ENCODE peak calls at places on chromosomes 5 and 9, in nine cellular contexts. Q is OCI-LY7; U is esophagus squamous epithelium; F is AG04449; A is CD8-positive, alpha-beta T cell; B is hepatocyte; S is naive thymus-derived CD4-positive, alpha-beta T cell; E is HepG2; D is astrocyte of the spinal cord. L is an unnamed sample.

GRCh38 chr5:114702111-114702510 is 340.2 kb downstream of the KCNN2 start:
- DNase-seq in Q (no peak), U (no peak), F (no peak), A (no peak), B (no peak), S (no peak), E (no peak), D (no peak), L (no peak)

GRCh38 chr9:130320697-130321080 is 55.1 kb downstream of the HMCN2 start:
- DNase-seq in Q (no peak), U (no peak), F (no peak), A (no peak), B (no peak), S (no peak), E (peak; percentile 8), D (no peak), L (no peak)

GRCh38 chr5:97560176-97560993 is 377.3 kb upstream of the RIOK2 start:
- DNase-seq in Q (no peak), U (no peak), F (no peak), A (no peak), B (no peak), S (no peak), E (no peak), D (no peak), L (no peak)

GRCh38 chr9:32069169-32069813 is 315.2 kb upstream of the ACO1 start:
- DNase-seq in Q (peak; percentile 15), U (no peak), F (no peak), A (no peak), B (no peak), S (no peak), E (peak; percentile 2), D (no peak), L (no peak)

GRCh38 chr9:90826326-90827020 is 24.9 kb downstream of the SYK start:
- DNase-seq in Q (peak; percentile 57), U (no peak), F (no peak), A (no peak), B (no peak), S (no peak), E (no peak), D (no peak), L (no peak)

GRCh38 chr9:133943036-133943780 is 48.9 kb downstream of the VAV2 start:
- DNase-seq in Q (no peak), U (no peak), F (no peak), A (no peak), B (no peak), S (no peak), E (no peak), D (no peak), L (no peak)

GRCh38 chr5:176836811-176837706 is 26.7 kb downstream of the UNC5A start:
- DNase-seq in Q (no peak), U (no peak), F (no peak), A (no peak), B (no peak), S (no peak), E (no peak), D (no peak), L (no peak)

GRCh38 chr5:68953151-68953884 is 140.5 kb upstream of the SLC30A5 start:
- DNase-seq in Q (no peak), U (no peak), F (no peak), A (no peak), B (no peak), S (no peak), E (no peak), D (peak; percentile 17), L (no peak)

GRCh38 chr9:27151693-27152397 is 42.8 kb downstream of the TEK start:
- DNase-seq in Q (no peak), U (no peak), F (no peak), A (no peak), B (no peak), S (no peak), E (no peak), D (peak; percentile 47), L (no peak)

GRCh38 chr9:8857330-8858249 is 1058.0 kb upstream of the DMAC1 start:
- DNase-seq in Q (no peak), U (no peak), F (no peak), A (no peak), B (peak; percentile 68), S (no peak), E (no peak), D (peak; percentile 47), L (no peak)

GRCh38 chr9:91186311-91187101 is 175.2 kb downstream of the AUH start:
- DNase-seq in Q (no peak), U (no peak), F (no peak), A (no peak), B (no peak), S (no peak), E (no peak), D (peak; percentile 45), L (no peak)

GRCh38 chr9:113317777-113318176 is 14.6 kb upstream of the RNF183 start:
- DNase-seq in Q (no peak), U (no peak), F (no peak), A (no peak), B (no peak), S (no peak), E (peak; percentile 9), D (no peak), L (no peak)

GRCh38 chr5:18652404-18653215 is 1018.4 kb downstream of the TAF11L14 start:
- DNase-seq in Q (no peak), U (no peak), F (no peak), A (no peak), B (no peak), S (no peak), E (no peak), D (no peak), L (no peak)

GRCh38 chr9:16417749-16418148 is 452.7 kb downstream of the BNC2 start:
- DNase-seq in Q (no peak), U (no peak), F (no peak), A (no peak), B (no peak), S (no peak), E (no peak), D (peak; percentile 87), L (no peak)

GRCh38 chr5:146851133-146851532 is 27.4 kb downstream of the PPP2R2B start:
- DNase-seq in Q (no peak), U (no peak), F (no peak), A (no peak), B (no peak), S (no peak), E (no peak), D (no peak), L (no peak)

GRCh38 chr9:92714787-92715487 is 45.0 kb upstream of the IPPK start:
- DNase-seq in Q (no peak), U (no peak), F (no peak), A (no peak), B (no peak), S (no peak), E (no peak), D (no peak), L (no peak)

GRCh38 chr9:105064248-105065118 is 136.5 kb upstream of the ABCA1 start:
- DNase-seq in Q (peak; percentile 29), U (peak; percentile 10), F (peak; percentile 92), A (no peak), B (peak; percentile 95), S (no peak), E (peak; percentile 96), D (peak; percentile 98), L (peak; percentile 7)

GRCh38 chr9:130939405-130939941 is 426 bp upstream of the FIBCD1 start:
- DNase-seq in Q (no peak), U (no peak), F (no peak), A (no peak), B (no peak), S (no peak), E (no peak), D (no peak), L (no peak)

GRCh38 chr9:88236531-88237453 is 98.5 kb upstream of the SPATA31C2 start:
- DNase-seq in Q (no peak), U (no peak), F (no peak), A (no peak), B (no peak), S (no peak), E (no peak), D (no peak), L (no peak)

DNA sequence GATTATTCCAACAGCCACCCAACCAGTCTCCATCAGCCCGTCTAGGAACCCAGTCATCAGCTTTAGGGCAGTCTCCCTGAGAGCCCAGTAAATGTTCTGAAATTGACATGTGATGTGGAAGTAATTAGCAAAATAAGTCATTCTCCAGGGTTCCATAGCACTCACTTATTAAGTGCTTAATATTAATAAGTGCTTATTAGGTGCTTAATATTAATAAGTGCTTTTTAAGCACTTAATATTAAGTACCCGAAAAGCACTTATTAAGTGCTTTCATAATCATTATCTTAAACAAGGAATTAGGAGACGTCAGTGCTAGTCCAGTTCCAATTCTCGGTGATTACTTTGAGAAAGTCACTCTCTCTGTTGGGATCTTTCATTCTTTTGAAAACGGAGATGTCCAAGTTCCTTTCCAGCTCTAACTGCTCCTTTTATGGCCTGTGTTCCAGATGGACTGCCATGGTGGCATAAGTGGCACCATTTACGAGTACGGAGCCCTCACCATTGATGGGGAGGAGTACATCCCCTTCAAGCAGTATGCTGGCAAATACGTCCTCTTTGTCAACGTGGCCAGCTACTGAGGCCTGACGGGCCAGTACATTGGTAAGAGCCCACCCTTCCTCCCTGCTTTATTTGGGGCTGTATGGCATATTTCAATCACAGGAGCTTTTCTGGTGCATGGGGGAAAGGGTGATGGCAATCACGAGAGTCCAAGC is 4.7 kb downstream of the GPX3 start:
- DNase-seq in Q (no peak), U (no peak), F (no peak), A (no peak), B (no peak), S (no peak), E (no peak), D (no peak), L (no peak)
- H3K4me3 ChIP-seq in Q (no peak overlapping the region), U (peak overlapping the region; percentile 66), F (no peak overlapping the region), A (no peak overlapping the region), B (no peak overlapping the region), S (no peak overlapping the region), E (no peak overlapping the region), D (no peak overlapping the region), L (no peak overlapping the region)

GRCh38 chr9:35115680-35116538 is at the start of gene ATOSB:
- DNase-seq in Q (peak; percentile 95), U (peak; percentile 93), F (peak; percentile 59), A (peak; percentile 93), B (peak; percentile 98), S (peak; percentile 80), E (peak; percentile 90), D (peak; percentile 98), L (peak; percentile 90)
- H3K4me3 ChIP-seq in Q (peak within 1 kb of the TSS; percentile 74), U (peak within 1 kb of the TSS; percentile 59), F (peak within 1 kb of the TSS; percentile 99), A (peak within 1 kb of the TSS; percentile 64), B (peak within 1 kb of the TSS; percentile 37), S (peak within 1 kb of the TSS; percentile 82), E (peak within 1 kb of the TSS; percentile 96), D (peak within 1 kb of the TSS; percentile 88), L (peak within 1 kb of the TSS; percentile 84)

GRCh38 chr9:128218518-128219389 is 15.6 kb downstream of the DNM1 start:
- DNase-seq in Q (peak; percentile 96), U (peak; percentile 52), F (no peak), A (peak; percentile 90), B (peak; percentile 94), S (peak; percentile 83), E (peak; percentile 62), D (peak; percentile 85), L (peak; percentile 91)
- H3K4me3 ChIP-seq in Q (peak overlapping the region; percentile 62), U (peak overlapping the region; percentile 41), F (no peak overlapping the region), A (peak overlapping the region; percentile 64), B (no peak overlapping the region), S (peak overlapping the region; percentile 62), E (peak overlapping the region; percentile 40), D (peak overlapping the region; percentile 28), L (peak overlapping the region; percentile 63)

DNA sequence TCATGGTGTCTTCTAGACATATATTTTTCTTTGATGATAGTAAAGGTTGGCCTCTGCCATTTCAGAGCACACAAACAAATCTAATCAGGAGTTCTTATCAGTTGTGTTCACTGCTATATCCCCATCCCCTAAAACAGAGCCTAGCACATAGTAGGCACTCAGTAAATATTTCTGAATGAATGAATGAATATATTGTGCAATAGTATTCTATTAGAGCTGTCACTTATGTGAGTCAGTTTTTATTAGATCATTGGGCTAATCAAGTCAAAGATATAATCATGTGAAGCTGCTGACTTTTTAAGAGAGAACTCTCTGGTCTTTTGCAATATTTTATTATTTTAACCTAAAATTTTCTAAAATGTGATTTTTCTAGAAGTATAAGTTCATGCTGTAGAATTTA is 84.2 kb downstream of the CHSY3 start:
- DNase-seq in Q (no peak), U (no peak), F (no peak), A (no peak), B (no peak), S (no peak), E (no peak), D (no peak), L (no peak)
- H3K4me3 ChIP-seq in Q (no peak overlapping the region), U (no peak overlapping the region), F (no peak overlapping the region), A (no peak overlapping the region), B (no peak overlapping the region), S (no peak overlapping the region), E (no peak overlapping the region), D (no peak overlapping the region), L (no peak overlapping the region)

L was measured in GM06990.